ENCODE peak calls at places on chromosomes 4 and X, in five cellular contexts. S is heart left ventricle, O is tibial nerve, D is left lung, X is OCI-LY7. Z is an unnamed sample.

GRCh38 chrX:623599-624323 is 6.8 kb upstream of the SHOX start:
- DNase-seq in S (no peak), O (no peak), D (no peak), X (no peak), Z (no peak)

GRCh38 chr4:24322517-24322916 is 261.8 kb downstream of the DHX15 start:
- DNase-seq in S (no peak), O (no peak), D (no peak), X (no peak), Z (no peak)

GRCh38 chr4:16227462-16227868 is 1.2 kb upstream of the TAPT1 start:
- DNase-seq in S (peak; percentile 33), O (no peak), D (peak; percentile 68), X (peak; percentile 49), Z (no peak)

GRCh38 chrX:49041683-49042529 is 1.3 kb downstream of the TFE3 start:
- DNase-seq in S (peak; percentile 19), O (no peak), D (no peak), X (peak; percentile 27), Z (no peak)

GRCh38 chr4:1398686-1399507 is 7.3 kb downstream of the NKX1-1 start:
- DNase-seq in S (no peak), O (peak; percentile 5), D (peak; percentile 43), X (no peak), Z (peak; percentile 4)

GRCh38 chrX:12610079-12610478 is 181.1 kb upstream of the PRPS2 start:
- DNase-seq in S (no peak), O (no peak), D (no peak), X (no peak), Z (no peak)

GRCh38 chr4:168978001-168978700 is 31.9 kb downstream of the CBR4 start:
- DNase-seq in S (no peak), O (no peak), D (no peak), X (no peak), Z (no peak)

GRCh38 chr4:81723927-81724587 is 252.3 kb upstream of the RASGEF1B start:
- DNase-seq in S (peak; percentile 28), O (peak; percentile 24), D (no peak), X (peak; percentile 33), Z (no peak)

GRCh38 chrX:113873056-113873455 is 710.8 kb upstream of the HTR2C start:
- DNase-seq in S (no peak), O (no peak), D (no peak), X (no peak), Z (no peak)

GRCh38 chrX:124098089-124098488 is 136.6 kb downstream of the STAG2 start:
- DNase-seq in S (no peak), O (no peak), D (no peak), X (peak; percentile 48), Z (no peak)

GRCh38 chr4:112377701-112378620 is 80.8 kb downstream of the ALPK1 start:
- DNase-seq in S (no peak), O (no peak), D (no peak), X (no peak), Z (no peak)

GRCh38 chrX:11423949-11424348 is 130.7 kb downstream of the AMELX start:
- DNase-seq in S (no peak), O (no peak), D (no peak), X (no peak), Z (no peak)

GRCh38 chr4:183797445-183798248 is 107.5 kb upstream of the STOX2 start:
- DNase-seq in S (peak; percentile 29), O (no peak), D (peak; percentile 92), X (no peak), Z (peak; percentile 47)

GRCh38 chr4:23945521-23946017 is 55.7 kb upstream of the PPARGC1A start:
- DNase-seq in S (no peak), O (no peak), D (no peak), X (no peak), Z (no peak)

GRCh38 chrX:20026278-20026677 is 35.4 kb upstream of the BCLAF3 start:
- DNase-seq in S (no peak), O (no peak), D (no peak), X (no peak), Z (no peak)

GRCh38 chr4:21195682-21196081 is 495.4 kb downstream of the PACRGL start:
- DNase-seq in S (no peak), O (no peak), D (no peak), X (no peak), Z (no peak)

GRCh38 chr4:99043346-99043745 is 45.2 kb downstream of the ADH5 start:
- DNase-seq in S (no peak), O (no peak), D (no peak), X (peak; percentile 54), Z (no peak)

GRCh38 chr4:99052902-99053301 is 35.7 kb downstream of the ADH5 start:
- DNase-seq in S (no peak), O (no peak), D (no peak), X (no peak), Z (no peak)

GRCh38 chr4:99047710-99048109 is 40.9 kb downstream of the ADH5 start:
- DNase-seq in S (no peak), O (no peak), D (no peak), X (no peak), Z (no peak)
- TF ChIP-seq CTCF in S (no peak), O (no peak), D (no peak), X (no peak), Z (no peak)

GRCh38 chrX:83508006-83508405 is at the start of gene POU3F4:
- DNase-seq in S (no peak), O (no peak), D (no peak), X (no peak), Z (no peak)

GRCh38 chrX:83510466-83511181 is 2.5 kb downstream of the POU3F4 start:
- DNase-seq in S (no peak), O (no peak), D (peak; percentile 21), X (no peak), Z (no peak)

GRCh38 chrX:83511208-83511607 is 3.1 kb downstream of the POU3F4 start:
- DNase-seq in S (no peak), O (no peak), D (no peak), X (no peak), Z (no peak)

GRCh38 chrX:83509246-83509801 is 1.2 kb downstream of the POU3F4 start:
- DNase-seq in S (no peak), O (no peak), D (no peak), X (no peak), Z (no peak)

DNA sequence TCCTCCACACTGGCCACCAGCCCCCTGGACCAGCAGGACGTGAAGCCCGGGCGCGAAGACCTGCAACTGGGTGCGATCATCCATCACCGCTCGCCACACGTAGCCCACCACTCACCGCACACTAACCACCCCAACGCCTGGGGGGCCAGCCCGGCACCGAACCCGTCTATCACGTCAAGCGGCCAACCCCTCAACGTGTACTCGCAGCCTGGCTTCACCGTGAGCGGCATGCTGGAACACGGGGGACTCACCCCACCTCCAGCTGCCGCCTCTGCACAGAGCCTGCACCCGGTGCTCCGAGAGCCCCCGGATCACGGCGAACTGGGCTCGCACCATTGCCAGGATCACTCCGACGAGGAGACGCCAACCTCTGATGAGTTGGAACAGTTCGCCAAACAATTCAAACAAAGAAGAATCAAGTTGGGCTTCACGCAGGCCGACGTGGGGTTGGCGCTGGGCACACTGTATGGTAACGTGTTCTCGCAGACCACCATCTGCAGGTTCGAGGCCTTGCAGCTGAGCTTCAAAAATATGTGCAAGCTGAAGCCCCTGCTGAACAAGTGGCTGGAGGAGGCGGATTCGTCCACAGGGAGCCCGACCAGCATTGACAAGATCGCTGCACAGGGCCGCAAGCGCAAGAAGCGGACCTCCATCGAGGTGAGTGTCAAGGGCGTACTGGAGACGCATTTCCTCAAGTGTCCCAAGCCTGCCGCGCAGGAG is 596 bp downstream of the POU3F4 start:
- DNase-seq in S (no peak), O (no peak), D (peak; percentile 37), X (no peak), Z (no peak)
- H3K4me1 ChIP-seq in S (no peaks in the 10 kb centered on the region), O (peaks cover 27% of the 10 kb centered on the region), D (no peaks in the 10 kb centered on the region), X (no peaks in the 10 kb centered on the region), Z (no peaks in the 10 kb centered on the region)

GRCh38 chr4:133146192-133146573 is 2.9 kb upstream of the PCDH10 start:
- DNase-seq in S (no peak), O (no peak), D (no peak), X (no peak), Z (no peak)

GRCh38 chr4:133145241-133145640 is 3.9 kb upstream of the PCDH10 start:
- DNase-seq in S (no peak), O (no peak), D (no peak), X (no peak), Z (no peak)

GRCh38 chr4:133146574-133147198 is 2.4 kb upstream of the PCDH10 start:
- DNase-seq in S (no peak), O (no peak), D (peak; percentile 62), X (no peak), Z (peak; percentile 81)

GRCh38 chr4:133147365-133147821 is 1.7 kb upstream of the PCDH10 start:
- DNase-seq in S (no peak), O (no peak), D (no peak), X (no peak), Z (no peak)

GRCh38 chr4:133145758-133146157 is 3.3 kb upstream of the PCDH10 start:
- DNase-seq in S (no peak), O (no peak), D (no peak), X (no peak), Z (no peak)
- H3K4me3 ChIP-seq in S (no peak overlapping the region), O (peak overlapping the region; percentile 55), D (no peak overlapping the region), X (no peak overlapping the region), Z (peak overlapping the region; percentile 72)

GRCh38 chr4:89598602-89599001 is 238.4 kb downstream of the SNCA start:
- DNase-seq in S (no peak), O (no peak), D (no peak), X (peak; percentile 5), Z (no peak)
- TF ChIP-seq CTCF in S (peak; percentile 19), O (no peak), D (no peak), X (peak; percentile 61), Z (peak; percentile 38)

Z was measured in BE2C.